ENCODE peak calls at places on chromosomes 11 and 22, in eight cellular contexts. E is IMR-90; Q is kidney; F is naive thymus-derived CD4-positive, alpha-beta T cell; C is PC-3; P is RWPE2; Z is lower lobe of right lung; J is neural progenitor cell. O is an unnamed sample.

GRCh38 chr22:39174498-39175120 is 22.1 kb upstream of the CBX7 start:
- DNase-seq in E (peak), Q (peak), F (peak), C (peak), P (peak), Z (peak), J (peak), O (no peak)

GRCh38 chr11:126341760-126342161 is 13.7 kb upstream of the ST3GAL4 start:
- DNase-seq in E (peak), Q (peak), F (no peak), C (peak), P (no peak), Z (no peak), J (no peak), O (no peak)

GRCh38 chr11:21142007-21142406 is 472.6 kb downstream of the NELL1 start:
- DNase-seq in E (no peak), Q (no peak), F (no peak), C (no peak), P (no peak), Z (no peak), J (peak), O (no peak)

GRCh38 chr11:43381802-43382201 is 23.1 kb downstream of the TTC17 start:
- DNase-seq in E (no peak), Q (no peak), F (no peak), C (no peak), P (no peak), Z (no peak), J (no peak), O (no peak)

GRCh38 chr11:13150487-13150886 is 127.1 kb upstream of the BMAL1 start:
- DNase-seq in E (no peak), Q (no peak), F (no peak), C (no peak), P (no peak), Z (no peak), J (no peak), O (no peak)

GRCh38 chr11:27904358-27905055 is 203.4 kb downstream of the KIF18A start:
- DNase-seq in E (peak), Q (no peak), F (no peak), C (peak), P (peak), Z (no peak), J (no peak), O (no peak)

GRCh38 chr11:62548545-62549335 is 2.1 kb upstream of the AHNAK start:
- DNase-seq in E (no peak), Q (no peak), F (no peak), C (peak), P (no peak), Z (no peak), J (no peak), O (no peak)

GRCh38 chr11:122758974-122759373 is 79.3 kb upstream of the CRTAM start:
- DNase-seq in E (peak), Q (no peak), F (no peak), C (no peak), P (no peak), Z (no peak), J (no peak), O (no peak)

GRCh38 chr22:30667092-30667485 is 586 bp downstream of the DUSP18 start:
- DNase-seq in E (no peak), Q (no peak), F (no peak), C (no peak), P (no peak), Z (no peak), J (no peak), O (no peak)

GRCh38 chr11:45560935-45561330 is 104.5 kb downstream of the CHST1 start:
- DNase-seq in E (no peak), Q (no peak), F (no peak), C (no peak), P (no peak), Z (no peak), J (no peak), O (no peak)

GRCh38 chr11:124983674-124984511 is 29.9 kb downstream of the CCDC15 start:
- DNase-seq in E (no peak), Q (peak), F (no peak), C (no peak), P (no peak), Z (no peak), J (no peak), O (no peak)

GRCh38 chr22:40714514-40714966 is 35.3 kb downstream of the MCHR1 start:
- DNase-seq in E (peak), Q (no peak), F (no peak), C (peak), P (no peak), Z (no peak), J (peak), O (no peak)

GRCh38 chr11:6604081-6604626 is 580 bp downstream of the ILK start:
- DNase-seq in E (peak), Q (peak), F (peak), C (peak), P (peak), Z (no peak), J (peak), O (no peak)

GRCh38 chr22:28207281-28208030 is 288.4 kb upstream of the PITPNB start:
- DNase-seq in E (peak), Q (no peak), F (no peak), C (peak), P (no peak), Z (no peak), J (no peak), O (no peak)

GRCh38 chr11:11569936-11570491 is 51.8 kb downstream of the GALNT18 start:
- DNase-seq in E (no peak), Q (peak), F (no peak), C (peak), P (peak), Z (peak), J (no peak), O (no peak)

GRCh38 chr11:43907028-43907966 is 26.7 kb downstream of the ALKBH3 start:
- DNase-seq in E (no peak), Q (no peak), F (no peak), C (no peak), P (no peak), Z (no peak), J (no peak), O (no peak)

GRCh38 chr11:15232496-15232895 is 117.8 kb downstream of the INSC start:
- DNase-seq in E (no peak), Q (no peak), F (no peak), C (no peak), P (no peak), Z (no peak), J (no peak), O (no peak)

GRCh38 chr11:69873166-69874077 is 54.2 kb upstream of the FGF3 start:
- DNase-seq in E (no peak), Q (no peak), F (no peak), C (no peak), P (no peak), Z (peak), J (no peak), O (no peak)

GRCh38 chr11:130732476-130732875 is 183.8 kb downstream of the SNX19 start:
- DNase-seq in E (peak), Q (no peak), F (no peak), C (no peak), P (no peak), Z (no peak), J (no peak), O (no peak)

GRCh38 chr11:128415539-128415938 is 171.8 kb downstream of the ETS1 start:
- DNase-seq in E (peak), Q (no peak), F (no peak), C (no peak), P (no peak), Z (no peak), J (no peak), O (no peak)

GRCh38 chr22:34567367-34567766 is 498.6 kb upstream of the ISX start:
- DNase-seq in E (no peak), Q (no peak), F (no peak), C (no peak), P (no peak), Z (no peak), J (no peak), O (no peak)

GRCh38 chr22:39234157-39234793 is 10.5 kb downstream of the PDGFB start:
- DNase-seq in E (no peak), Q (peak), F (no peak), C (no peak), P (no peak), Z (peak), J (peak), O (no peak)

GRCh38 chr11:3109921-3110706 is 52.9 kb upstream of the CARS1 start:
- DNase-seq in E (no peak), Q (peak), F (peak), C (peak), P (peak), Z (peak), J (peak), O (no peak)

GRCh38 chr11:82004537-82005213 is 729.0 kb downstream of the FAM181B start:
- DNase-seq in E (no peak), Q (no peak), F (no peak), C (no peak), P (no peak), Z (no peak), J (no peak), O (no peak)

GRCh38 chr22:47465222-47465621 is 702.8 kb downstream of the TBC1D22A start:
- DNase-seq in E (no peak), Q (no peak), F (no peak), C (no peak), P (no peak), Z (no peak), J (no peak), O (no peak)

GRCh38 chr11:6022954-6023353 is 7.6 kb downstream of the OR56A1 start:
- DNase-seq in E (peak), Q (no peak), F (no peak), C (peak), P (no peak), Z (no peak), J (peak), O (no peak)

GRCh38 chr11:12091957-12092558 is 18.3 kb upstream of the MICAL2 start:
- DNase-seq in E (no peak), Q (no peak), F (no peak), C (peak), P (no peak), Z (no peak), J (peak), O (no peak)

GRCh38 chr22:32446321-32446720 is 17.9 kb downstream of the BPIFC start:
- DNase-seq in E (peak), Q (no peak), F (no peak), C (peak), P (no peak), Z (no peak), J (no peak), O (no peak)

GRCh38 chr11:125517116-125517804 is 21.2 kb upstream of the FEZ1 start:
- DNase-seq in E (peak), Q (no peak), F (no peak), C (no peak), P (no peak), Z (no peak), J (peak), O (peak)

GRCh38 chr11:36002196-36002595 is 58.3 kb downstream of the LDLRAD3 start:
- DNase-seq in E (no peak), Q (no peak), F (no peak), C (no peak), P (no peak), Z (no peak), J (peak), O (peak)
- H3K27ac ChIP-seq in E (no peak), Q (no peak), F (no peak), C (no peak), P (no peak), Z (no peak), J (peak), O (peak)

GRCh38 chr11:134120143-134120850 is 51.4 kb downstream of the JAM3 start:
- DNase-seq in E (peak), Q (peak), F (no peak), C (no peak), P (no peak), Z (no peak), J (no peak), O (no peak)

GRCh38 chr11:134120921-134121526 is 52.2 kb downstream of the JAM3 start:
- DNase-seq in E (peak), Q (peak), F (no peak), C (no peak), P (no peak), Z (no peak), J (no peak), O (peak)

GRCh38 chr11:134116210-134116609 is 47.3 kb downstream of the JAM3 start:
- DNase-seq in E (no peak), Q (no peak), F (no peak), C (no peak), P (no peak), Z (no peak), J (no peak), O (no peak)

GRCh38 chr11:134119094-134119493 is 50.2 kb downstream of the JAM3 start:
- DNase-seq in E (peak), Q (no peak), F (no peak), C (no peak), P (no peak), Z (no peak), J (no peak), O (no peak)

DNA sequence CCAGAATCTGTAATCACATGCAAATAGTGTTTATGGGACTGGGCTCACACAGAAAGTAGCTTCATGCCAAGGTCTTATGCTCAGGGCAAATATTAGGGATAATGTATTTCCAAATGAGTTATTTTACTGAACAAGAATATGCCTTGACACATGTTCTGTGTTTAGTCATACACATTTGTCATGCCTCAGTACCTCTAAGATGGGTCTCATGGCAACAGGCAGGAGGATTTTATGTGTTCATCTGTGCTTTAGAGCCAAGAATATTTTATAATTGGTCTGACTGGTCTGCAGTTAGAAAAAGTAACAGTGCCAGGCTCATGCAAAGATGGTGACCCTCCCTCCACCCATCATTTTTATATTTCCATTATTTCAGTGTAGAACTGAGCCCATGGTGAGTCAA is 49.1 kb downstream of the JAM3 start:
- DNase-seq in E (no peak), Q (no peak), F (no peak), C (no peak), P (no peak), Z (no peak), J (no peak), O (no peak)
- H3K27ac ChIP-seq in E (no peak), Q (no peak), F (no peak), C (no peak), P (no peak), Z (no peak), J (no peak), O (no peak)

DNA sequence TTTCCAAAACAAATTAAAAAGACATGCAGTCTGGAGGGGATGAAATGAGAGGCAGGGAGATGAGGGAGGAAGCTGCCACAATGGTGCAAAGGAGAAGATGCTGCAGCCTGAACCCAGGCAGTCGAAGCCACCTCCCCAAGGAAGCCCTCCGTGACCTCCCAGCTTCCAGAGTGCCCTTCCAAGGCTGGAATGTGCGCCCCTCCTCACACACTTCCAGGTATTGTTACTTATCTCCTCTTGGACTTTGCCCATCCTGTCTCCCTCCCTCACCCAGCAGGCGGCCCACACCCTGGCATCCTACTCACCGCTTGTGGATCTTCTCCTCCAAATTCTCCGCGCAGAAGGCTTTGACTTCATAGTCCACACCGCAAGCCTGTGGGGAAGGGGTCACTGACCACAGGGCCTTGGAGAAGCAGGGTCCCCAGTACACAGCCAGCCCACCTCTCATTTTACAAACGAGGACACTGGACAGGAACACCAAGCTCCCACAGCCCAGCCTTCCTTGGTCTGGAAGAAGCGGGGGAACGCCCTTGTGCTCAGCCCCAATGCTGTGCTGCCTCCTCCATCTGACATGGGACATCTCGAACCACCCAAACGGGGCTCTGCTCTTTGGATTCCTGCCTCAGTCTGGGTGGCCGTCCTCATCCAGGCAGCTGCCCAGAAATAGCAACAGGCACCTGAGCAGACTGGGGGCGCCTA is 40.3 kb downstream of the TPBGL start:
- DNase-seq in E (no peak), Q (peak), F (no peak), C (no peak), P (no peak), Z (no peak), J (no peak), O (no peak)
- H3K27ac ChIP-seq in E (no peak), Q (peak), F (no peak), C (no peak), P (no peak), Z (peak), J (no peak), O (peak)

GRCh38 chr22:36298601-36299000 is 45.7 kb downstream of the APOL1 start:
- DNase-seq in E (no peak), Q (no peak), F (no peak), C (no peak), P (no peak), Z (no peak), J (no peak), O (no peak)

GRCh38 chr22:36300396-36301212 is 47.7 kb downstream of the APOL1 start:
- DNase-seq in E (no peak), Q (no peak), F (no peak), C (no peak), P (no peak), Z (no peak), J (no peak), O (no peak)

GRCh38 chr22:36299295-36299694 is 46.4 kb downstream of the APOL1 start:
- DNase-seq in E (no peak), Q (no peak), F (no peak), C (no peak), P (no peak), Z (no peak), J (no peak), O (no peak)

GRCh38 chr22:36301384-36301828 is 48.5 kb downstream of the APOL1 start:
- DNase-seq in E (peak), Q (peak), F (peak), C (peak), P (no peak), Z (peak), J (peak), O (peak)

DNA sequence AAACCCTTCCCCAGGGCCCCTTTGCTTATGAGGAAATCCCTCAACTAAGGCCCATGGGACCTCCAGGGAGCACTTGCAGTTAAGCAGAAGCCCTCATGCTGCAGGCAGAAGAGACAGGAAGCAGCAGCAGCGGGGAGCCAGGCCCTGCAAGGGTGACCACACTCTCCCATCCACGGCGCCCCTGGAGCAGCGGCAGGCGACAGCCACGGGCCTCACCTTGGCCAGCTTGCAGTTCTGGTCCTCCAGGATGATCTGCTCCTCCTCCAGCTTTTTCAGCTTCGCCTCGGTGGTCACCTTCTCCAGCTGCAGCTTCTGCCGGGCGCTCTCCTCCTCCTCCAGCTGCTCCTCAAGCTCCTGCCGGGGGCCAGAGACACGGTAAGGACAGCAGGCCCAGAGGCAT is 47.0 kb downstream of the APOL1 start:
- DNase-seq in E (no peak), Q (no peak), F (no peak), C (no peak), P (no peak), Z (no peak), J (no peak), O (no peak)
- H3K27ac ChIP-seq in E (peak), Q (no peak), F (no peak), C (no peak), P (no peak), Z (no peak), J (no peak), O (no peak)